ENCODE peak calls at places on chromosome 16, in five cellular contexts. One of them, this sample, is unnamed.

GRCh38 chr16:28925386-28926228 is 569 bp upstream of the RABEP2 start:
- DNase-seq in H1: peak
- DNase-seq in K562: peak
- DNase-seq in NT2/D1: peak
- DNase-seq in HepG2: peak
- DNase-seq in this sample: peak

GRCh38 chr16:35185366-35186044 is 1726.1 kb downstream of the TP53TG3F start:
- DNase-seq in H1: no peak
- DNase-seq in K562: no peak
- DNase-seq in NT2/D1: no peak
- DNase-seq in HepG2: no peak
- DNase-seq in this sample: no peak

GRCh38 chr16:83701494-83701893 is 106.3 kb upstream of the HSBP1 start:
- DNase-seq in H1: no peak
- DNase-seq in K562: peak
- DNase-seq in NT2/D1: peak
- DNase-seq in HepG2: peak
- DNase-seq in this sample: no peak

GRCh38 chr16:54361813-54362212 is 75.2 kb upstream of the IRX3 start:
- DNase-seq in H1: no peak
- DNase-seq in K562: no peak
- DNase-seq in NT2/D1: no peak
- DNase-seq in HepG2: no peak
- DNase-seq in this sample: no peak

GRCh38 chr16:57773680-57774295 is 28.5 kb downstream of the KIFC3 start:
- DNase-seq in H1: no peak
- DNase-seq in K562: no peak
- DNase-seq in NT2/D1: no peak
- DNase-seq in HepG2: no peak
- DNase-seq in this sample: no peak

GRCh38 chr16:87195190-87195589 is 122.0 kb downstream of the C16orf95 start:
- DNase-seq in H1: no peak
- DNase-seq in K562: no peak
- DNase-seq in NT2/D1: no peak
- DNase-seq in HepG2: no peak
- DNase-seq in this sample: no peak

GRCh38 chr16:17224350-17224749 is 246.4 kb downstream of the XYLT1 start:
- DNase-seq in H1: no peak
- DNase-seq in K562: no peak
- DNase-seq in NT2/D1: no peak
- DNase-seq in HepG2: no peak
- DNase-seq in this sample: no peak

GRCh38 chr16:55765161-55765560 is 67.7 kb downstream of the CES1 start:
- DNase-seq in H1: no peak
- DNase-seq in K562: no peak
- DNase-seq in NT2/D1: no peak
- DNase-seq in HepG2: no peak
- DNase-seq in this sample: no peak

GRCh38 chr16:56425439-56425832 is at the start of gene AMFR:
- DNase-seq in H1: peak
- DNase-seq in K562: peak
- DNase-seq in NT2/D1: peak
- DNase-seq in HepG2: peak
- DNase-seq in this sample: peak

GRCh38 chr16:3026003-3026378 is 2.2 kb downstream of the THOC6 start:
- DNase-seq in H1: no peak
- DNase-seq in K562: no peak
- DNase-seq in NT2/D1: no peak
- DNase-seq in HepG2: no peak
- DNase-seq in this sample: no peak

GRCh38 chr16:2296662-2297505 is 29.0 kb upstream of the RNPS1 start:
- DNase-seq in H1: peak
- DNase-seq in K562: peak
- DNase-seq in NT2/D1: no peak
- DNase-seq in HepG2: peak
- DNase-seq in this sample: peak

DNA sequence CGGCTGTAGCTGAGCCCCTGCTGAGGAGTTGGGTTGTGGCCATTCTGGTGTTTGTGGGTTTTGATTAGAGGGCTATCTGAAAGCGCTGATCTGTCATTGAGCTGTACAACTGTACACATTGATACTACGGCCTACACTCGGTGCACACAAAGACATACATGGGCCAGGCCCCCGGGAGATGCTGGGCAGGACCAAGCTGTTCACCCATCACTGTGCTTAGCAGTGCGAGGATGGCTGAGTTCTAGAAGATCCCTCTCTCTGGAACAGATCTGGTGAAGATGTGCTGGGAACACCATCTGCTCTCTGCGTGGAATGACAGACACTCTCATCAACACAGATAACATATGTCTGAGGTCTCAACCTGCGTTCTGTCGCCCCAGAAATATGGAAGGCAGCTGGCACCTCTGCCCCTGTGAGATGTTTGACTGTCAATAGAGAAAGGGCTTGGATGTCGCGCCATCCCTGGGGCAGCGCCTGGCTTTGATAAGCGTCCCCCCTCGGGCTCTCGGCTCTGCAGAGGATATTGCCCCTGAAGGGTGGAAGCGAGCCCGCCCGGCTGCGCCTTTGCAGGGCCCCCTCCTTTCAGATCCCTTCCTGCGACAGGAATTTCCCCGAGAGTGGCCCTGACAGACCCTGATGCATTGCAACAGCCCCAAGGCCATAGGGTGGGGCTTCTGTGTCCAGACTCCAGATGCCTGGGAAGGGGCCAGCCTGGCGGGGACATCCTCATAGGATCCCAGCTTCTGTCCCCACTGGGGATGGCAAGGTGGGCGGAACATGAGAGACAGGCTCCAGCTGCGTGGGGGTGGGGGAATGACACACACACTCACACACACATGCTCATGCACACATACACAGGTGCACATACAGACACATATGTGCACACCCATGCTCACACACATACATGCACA is 87.0 kb upstream of the ZNF469 start:
- DNase-seq in H1: no peak
- DNase-seq in K562: no peak
- DNase-seq in NT2/D1: no peak
- DNase-seq in HepG2: no peak
- DNase-seq in this sample: no peak
- TF ChIP-seq ZNF274 in H1: no peak
- TF ChIP-seq ZNF274 in K562: no peak
- TF ChIP-seq ZNF274 in NT2/D1: no peak
- TF ChIP-seq ZNF274 in HepG2: no peak
- TF ChIP-seq ZNF274 in this sample: no peak

GRCh38 chr16:27332105-27332504 is 18.3 kb downstream of the IL4R start:
- DNase-seq in H1: no peak
- DNase-seq in K562: no peak
- DNase-seq in NT2/D1: no peak
- DNase-seq in HepG2: no peak
- DNase-seq in this sample: no peak
- TF ChIP-seq ZNF274 in H1: no peak
- TF ChIP-seq ZNF274 in K562: no peak
- TF ChIP-seq ZNF274 in NT2/D1: no peak
- TF ChIP-seq ZNF274 in HepG2: no peak
- TF ChIP-seq ZNF274 in this sample: no peak

GRCh38 chr16:72991211-72991610 is 56.7 kb downstream of the ZFHX3 start:
- DNase-seq in H1: no peak
- DNase-seq in K562: no peak
- DNase-seq in NT2/D1: no peak
- DNase-seq in HepG2: no peak
- DNase-seq in this sample: no peak

GRCh38 chr16:72990003-72990521 is 57.9 kb downstream of the ZFHX3 start:
- DNase-seq in H1: no peak
- DNase-seq in K562: no peak
- DNase-seq in NT2/D1: no peak
- DNase-seq in HepG2: no peak
- DNase-seq in this sample: peak

GRCh38 chr16:72988568-72988967 is 59.4 kb downstream of the ZFHX3 start:
- DNase-seq in H1: no peak
- DNase-seq in K562: no peak
- DNase-seq in NT2/D1: no peak
- DNase-seq in HepG2: no peak
- DNase-seq in this sample: no peak

GRCh38 chr16:72990571-72990970 is 57.4 kb downstream of the ZFHX3 start:
- DNase-seq in H1: no peak
- DNase-seq in K562: no peak
- DNase-seq in NT2/D1: no peak
- DNase-seq in HepG2: no peak
- DNase-seq in this sample: no peak

GRCh38 chr16:72989203-72989991 is 58.5 kb downstream of the ZFHX3 start:
- DNase-seq in H1: no peak
- DNase-seq in K562: no peak
- DNase-seq in NT2/D1: no peak
- DNase-seq in HepG2: no peak
- DNase-seq in this sample: peak
- TF ChIP-seq ZNF274 in H1: no peak
- TF ChIP-seq ZNF274 in K562: no peak
- TF ChIP-seq ZNF274 in NT2/D1: no peak
- TF ChIP-seq ZNF274 in HepG2: no peak
- TF ChIP-seq ZNF274 in this sample: no peak

GRCh38 chr16:19067349-19068236 is at the start of gene COQ7:
- DNase-seq in H1: peak
- DNase-seq in K562: peak
- DNase-seq in NT2/D1: peak
- DNase-seq in HepG2: peak
- DNase-seq in this sample: peak

GRCh38 chr16:19071811-19072777 is 4.7 kb downstream of the COQ7 start:
- DNase-seq in H1: no peak
- DNase-seq in K562: peak
- DNase-seq in NT2/D1: peak
- DNase-seq in HepG2: peak
- DNase-seq in this sample: peak

GRCh38 chr16:19062706-19063105 is 4.7 kb upstream of the COQ7 start:
- DNase-seq in H1: no peak
- DNase-seq in K562: no peak
- DNase-seq in NT2/D1: no peak
- DNase-seq in HepG2: no peak
- DNase-seq in this sample: no peak

GRCh38 chr16:19068237-19068815 is 912 bp downstream of the COQ7 start:
- DNase-seq in H1: no peak
- DNase-seq in K562: no peak
- DNase-seq in NT2/D1: no peak
- DNase-seq in HepG2: no peak
- DNase-seq in this sample: no peak

DNA sequence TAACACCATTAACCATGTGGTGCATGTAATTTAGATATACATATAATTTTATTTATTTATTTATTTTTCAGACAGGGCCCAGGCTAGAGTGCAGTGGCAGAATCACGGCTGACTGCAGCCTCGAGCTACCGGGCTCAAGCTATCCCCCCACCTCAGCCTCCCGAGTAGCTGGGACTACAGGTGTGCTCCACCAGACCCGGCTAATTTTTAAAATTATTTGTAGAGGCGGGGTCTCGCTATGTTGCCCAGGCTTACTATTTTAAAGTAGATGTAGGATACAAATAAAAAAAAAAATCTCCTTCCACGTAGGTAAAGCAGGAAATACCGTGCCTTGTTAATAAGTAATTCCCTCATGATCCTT is 446 bp upstream of the COQ7 start:
- DNase-seq in H1: no peak
- DNase-seq in K562: no peak
- DNase-seq in NT2/D1: no peak
- DNase-seq in HepG2: no peak
- DNase-seq in this sample: no peak
- TF ChIP-seq ZNF274 in H1: no peak
- TF ChIP-seq ZNF274 in K562: no peak
- TF ChIP-seq ZNF274 in NT2/D1: no peak
- TF ChIP-seq ZNF274 in HepG2: no peak
- TF ChIP-seq ZNF274 in this sample: no peak

GRCh38 chr16:49366669-49367068 is 6.9 kb upstream of the C16orf78 start:
- DNase-seq in H1: no peak
- DNase-seq in K562: no peak
- DNase-seq in NT2/D1: no peak
- DNase-seq in HepG2: no peak
- DNase-seq in this sample: no peak
- TF ChIP-seq ZNF274 in H1: no peak
- TF ChIP-seq ZNF274 in K562: no peak
- TF ChIP-seq ZNF274 in NT2/D1: no peak
- TF ChIP-seq ZNF274 in HepG2: no peak
- TF ChIP-seq ZNF274 in this sample: no peak